ENCODE peak calls at places on chromosomes 12 and 14, in eight cellular contexts. O is A673; B is neural crest cell; Y is left ventricle myocardium inferior; J is activated CD8-positive, alpha-beta T cell treated with anti-CD3 and anti-CD28 coated beads for 36 hours; X is cardiac fibroblast; F is heart left ventricle; Q is upper lobe of right lung. W is an unnamed sample.

GRCh38 chr14:76761198-76761848 is at the start of gene VASH1:
- DNase-seq in O (peak; percentile 59), B (peak; percentile 64), Y (peak; percentile 82), J (peak; percentile 70), X (peak; percentile 73), F (peak; percentile 91), Q (peak; percentile 86), W (peak; percentile 88)

GRCh38 chr12:1939745-1940607 is 21.5 kb upstream of the CACNA2D4 start:
- DNase-seq in O (peak; percentile 85), B (peak; percentile 92), Y (peak; percentile 86), J (peak; percentile 92), X (peak; percentile 85), F (peak; percentile 92), Q (peak; percentile 92), W (peak; percentile 83)

GRCh38 chr14:91778217-91778616 is 46.3 kb upstream of the CATSPERB start:
- DNase-seq in O (no peak), B (no peak), Y (no peak), J (no peak), X (no peak), F (no peak), Q (no peak), W (no peak)

GRCh38 chr14:102426796-102427195 is 64.1 kb downstream of the TECPR2 start:
- DNase-seq in O (no peak), B (no peak), Y (no peak), J (no peak), X (no peak), F (no peak), Q (no peak), W (no peak)

GRCh38 chr14:94080606-94081385 is at the start of the genes DDX24 and IFI27L1:
- DNase-seq in O (peak; percentile 96), B (peak; percentile 92), Y (peak; percentile 97), J (peak; percentile 98), X (peak; percentile 94), F (peak; percentile 98), Q (peak; percentile 98), W (peak; percentile 98)

GRCh38 chr12:19744760-19745218 is 305.5 kb downstream of the AEBP2 start:
- DNase-seq in O (no peak), B (no peak), Y (no peak), J (no peak), X (peak; percentile 94), F (no peak), Q (no peak), W (no peak)

GRCh38 chr12:14777271-14777670 is 26.0 kb downstream of the WBP11 start:
- DNase-seq in O (peak; percentile 17), B (no peak), Y (no peak), J (no peak), X (peak; percentile 33), F (no peak), Q (no peak), W (no peak)

GRCh38 chr12:116423053-116423452 is 136.1 kb upstream of the MAP1LC3B2 start:
- DNase-seq in O (no peak), B (no peak), Y (no peak), J (no peak), X (peak; percentile 78), F (no peak), Q (no peak), W (no peak)

GRCh38 chr14:105471823-105472495 is 2.7 kb upstream of the CRIP2 start:
- DNase-seq in O (no peak), B (no peak), Y (peak; percentile 63), J (no peak), X (no peak), F (no peak), Q (no peak), W (no peak)

GRCh38 chr14:105472496-105472991 is 2.1 kb upstream of the CRIP2 start:
- DNase-seq in O (no peak), B (no peak), Y (peak; percentile 83), J (no peak), X (no peak), F (peak; percentile 88), Q (no peak), W (no peak)

GRCh38 chr14:105469456-105470162 is 5.0 kb upstream of the CRIP2 start:
- DNase-seq in O (no peak), B (no peak), Y (peak; percentile 61), J (no peak), X (no peak), F (no peak), Q (no peak), W (no peak)

GRCh38 chr14:105470163-105470811 is 4.3 kb upstream of the CRIP2 start:
- DNase-seq in O (no peak), B (no peak), Y (no peak), J (no peak), X (no peak), F (no peak), Q (no peak), W (no peak)

GRCh38 chr14:105470812-105471771 is 3.5 kb upstream of the CRIP2 start:
- DNase-seq in O (peak; percentile 59), B (no peak), Y (peak; percentile 77), J (no peak), X (no peak), F (no peak), Q (no peak), W (no peak)
- TF ChIP-seq CTCF in O (peak; percentile 27), B (peak; percentile 44), Y (peak; percentile 58), J (no peak), X (peak; percentile 1), F (peak; percentile 23), Q (no peak), W (no peak)

GRCh38 chr14:32494566-32495434 is 165.7 kb downstream of the AKAP6 start:
- DNase-seq in O (no peak), B (no peak), Y (no peak), J (no peak), X (no peak), F (no peak), Q (no peak), W (no peak)

GRCh38 chr14:32491413-32492016 is 162.4 kb downstream of the AKAP6 start:
- DNase-seq in O (no peak), B (no peak), Y (no peak), J (no peak), X (no peak), F (no peak), Q (no peak), W (no peak)

GRCh38 chr14:32492482-32492881 is 163.4 kb downstream of the AKAP6 start:
- DNase-seq in O (no peak), B (no peak), Y (no peak), J (no peak), X (no peak), F (no peak), Q (no peak), W (no peak)

GRCh38 chr14:32495435-32495734 is 166.3 kb downstream of the AKAP6 start:
- DNase-seq in O (no peak), B (no peak), Y (no peak), J (no peak), X (no peak), F (no peak), Q (no peak), W (no peak)

GRCh38 chr14:32497233-32497632 is 168.1 kb downstream of the AKAP6 start:
- DNase-seq in O (no peak), B (no peak), Y (no peak), J (no peak), X (no peak), F (no peak), Q (no peak), W (no peak)
- TF ChIP-seq CTCF in O (no peak), B (no peak), Y (no peak), J (no peak), X (no peak), F (no peak), Q (no peak), W (no peak)

DNA sequence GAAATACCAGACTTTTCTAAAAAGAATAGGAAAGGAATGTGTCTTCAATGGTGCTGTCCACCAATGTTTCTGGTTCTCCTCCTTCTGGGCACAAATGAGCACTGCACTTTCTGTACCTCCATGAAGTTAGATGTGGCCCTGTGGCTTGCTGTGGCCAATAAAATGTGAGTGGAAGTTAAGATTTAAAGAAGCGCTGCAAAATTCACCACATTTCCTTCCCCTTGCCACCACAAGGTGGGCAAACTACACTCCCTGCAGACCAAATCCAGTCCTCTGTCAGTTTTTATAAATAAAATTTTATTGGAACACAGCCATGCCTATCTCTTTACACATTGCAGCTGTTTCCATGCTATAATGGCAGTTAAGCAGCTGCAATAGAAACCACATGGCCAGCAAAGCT is 141.4 kb upstream of the TMPO start:
- DNase-seq in O (peak; percentile 44), B (no peak), Y (no peak), J (no peak), X (peak; percentile 21), F (no peak), Q (no peak), W (no peak)
- TF ChIP-seq CTCF in O (peak; percentile 46), B (peak; percentile 42), Y (no peak), J (no peak), X (peak; percentile 34), F (no peak), Q (peak; percentile 16), W (peak; percentile 11)

GRCh38 chr12:12070674-12071661 is at the start of gene BCL2L14:
- DNase-seq in O (no peak), B (no peak), Y (no peak), J (peak; percentile 24), X (no peak), F (no peak), Q (no peak), W (peak; percentile 58)
- TF ChIP-seq CTCF in O (no peak), B (no peak), Y (no peak), J (no peak), X (no peak), F (no peak), Q (no peak), W (no peak)

GRCh38 chr14:69244946-69245345 is 15.0 kb upstream of the GALNT16 start:
- DNase-seq in O (no peak), B (no peak), Y (no peak), J (no peak), X (no peak), F (no peak), Q (no peak), W (no peak)

GRCh38 chr14:69249603-69250002 is 10.4 kb upstream of the GALNT16 start:
- DNase-seq in O (no peak), B (no peak), Y (no peak), J (no peak), X (no peak), F (no peak), Q (no peak), W (no peak)

GRCh38 chr14:69252851-69253250 is 7.1 kb upstream of the GALNT16 start:
- DNase-seq in O (no peak), B (no peak), Y (no peak), J (no peak), X (no peak), F (no peak), Q (no peak), W (no peak)

GRCh38 chr14:69246331-69246730 is 13.6 kb upstream of the GALNT16 start:
- DNase-seq in O (no peak), B (no peak), Y (no peak), J (no peak), X (no peak), F (no peak), Q (no peak), W (no peak)

GRCh38 chr14:69247691-69248440 is 12.1 kb upstream of the GALNT16 start:
- DNase-seq in O (no peak), B (no peak), Y (no peak), J (no peak), X (peak; percentile 77), F (no peak), Q (no peak), W (no peak)
- TF ChIP-seq CTCF in O (peak; percentile 41), B (peak; percentile 56), Y (peak; percentile 26), J (peak; percentile 30), X (peak; percentile 41), F (no peak), Q (peak; percentile 22), W (no peak)

GRCh38 chr12:109432842-109433304 is 44.2 kb downstream of the KCTD10 start:
- DNase-seq in O (peak; percentile 79), B (peak; percentile 80), Y (peak; percentile 84), J (peak; percentile 93), X (peak; percentile 86), F (peak; percentile 92), Q (peak; percentile 95), W (peak; percentile 75)
- TF ChIP-seq CTCF in O (peak; percentile 99), B (peak; percentile 81), Y (peak; percentile 87), J (peak; percentile 89), X (peak; percentile 91), F (peak; percentile 83), Q (peak; percentile 88), W (peak; percentile 96)

W was measured in GM10248.